ENCODE peak calls at places on chromosomes 3 and 15, in eight cellular contexts. One of them, this sample, is unnamed.
A peak's percentile ranks its signal among the peaks of the same experiment; 100 is the strongest.

GRCh38 chr3:21256932-21257331 is 494.1 kb downstream of the ZNF385D start:
- DNase-seq in upper lobe of right lung: no peak
- DNase-seq in activated naive CD4-positive, alpha-beta T cell: no peak
- DNase-seq in activated CD4-positive, alpha-beta T cell treated with anti-CD3 and anti-CD28 coated beads, Interleukin-2, amount 10 ng/mL, durations not matched to agents 7 days and 5 days: no peak
- DNase-seq in cardiac muscle cell: peak; percentile 29
- DNase-seq in Right ventricle myocardium superior: no peak
- DNase-seq in A549: no peak
- DNase-seq in DMS 273 treated with DMSO at 0.1 percent for 48 hours: no peak
- DNase-seq in this sample: peak; percentile 23

GRCh38 chr3:111932962-111933361 is 45.9 kb upstream of the ABHD10 start:
- DNase-seq in upper lobe of right lung: no peak
- DNase-seq in activated naive CD4-positive, alpha-beta T cell: no peak
- DNase-seq in activated CD4-positive, alpha-beta T cell treated with anti-CD3 and anti-CD28 coated beads, Interleukin-2, amount 10 ng/mL, durations not matched to agents 7 days and 5 days: no peak
- DNase-seq in cardiac muscle cell: no peak
- DNase-seq in Right ventricle myocardium superior: no peak
- DNase-seq in A549: no peak
- DNase-seq in DMS 273 treated with DMSO at 0.1 percent for 48 hours: no peak
- DNase-seq in this sample: no peak

GRCh38 chr3:25527796-25528195 is 99.7 kb downstream of the RARB start:
- DNase-seq in upper lobe of right lung: no peak
- DNase-seq in activated naive CD4-positive, alpha-beta T cell: no peak
- DNase-seq in activated CD4-positive, alpha-beta T cell treated with anti-CD3 and anti-CD28 coated beads, Interleukin-2, amount 10 ng/mL, durations not matched to agents 7 days and 5 days: no peak
- DNase-seq in cardiac muscle cell: no peak
- DNase-seq in Right ventricle myocardium superior: no peak
- DNase-seq in A549: no peak
- DNase-seq in DMS 273 treated with DMSO at 0.1 percent for 48 hours: no peak
- DNase-seq in this sample: no peak

GRCh38 chr3:122299872-122300460 is 25.1 kb upstream of the CSTA start:
- DNase-seq in upper lobe of right lung: no peak
- DNase-seq in activated naive CD4-positive, alpha-beta T cell: no peak
- DNase-seq in activated CD4-positive, alpha-beta T cell treated with anti-CD3 and anti-CD28 coated beads, Interleukin-2, amount 10 ng/mL, durations not matched to agents 7 days and 5 days: peak; percentile 61
- DNase-seq in cardiac muscle cell: peak; percentile 27
- DNase-seq in Right ventricle myocardium superior: no peak
- DNase-seq in A549: peak; percentile 52
- DNase-seq in DMS 273 treated with DMSO at 0.1 percent for 48 hours: peak; percentile 4
- DNase-seq in this sample: no peak

GRCh38 chr3:177211503-177212277 is 14.4 kb upstream of the TBL1XR1 start:
- DNase-seq in upper lobe of right lung: no peak
- DNase-seq in activated naive CD4-positive, alpha-beta T cell: no peak
- DNase-seq in activated CD4-positive, alpha-beta T cell treated with anti-CD3 and anti-CD28 coated beads, Interleukin-2, amount 10 ng/mL, durations not matched to agents 7 days and 5 days: no peak
- DNase-seq in cardiac muscle cell: no peak
- DNase-seq in Right ventricle myocardium superior: no peak
- DNase-seq in A549: peak; percentile 74
- DNase-seq in DMS 273 treated with DMSO at 0.1 percent for 48 hours: no peak
- DNase-seq in this sample: no peak

GRCh38 chr15:29133321-29133720 is 136.3 kb downstream of the NSMCE3 start:
- DNase-seq in upper lobe of right lung: peak; percentile 37
- DNase-seq in activated naive CD4-positive, alpha-beta T cell: no peak
- DNase-seq in activated CD4-positive, alpha-beta T cell treated with anti-CD3 and anti-CD28 coated beads, Interleukin-2, amount 10 ng/mL, durations not matched to agents 7 days and 5 days: no peak
- DNase-seq in cardiac muscle cell: no peak
- DNase-seq in Right ventricle myocardium superior: peak; percentile 30
- DNase-seq in A549: no peak
- DNase-seq in DMS 273 treated with DMSO at 0.1 percent for 48 hours: no peak
- DNase-seq in this sample: no peak

GRCh38 chr3:154656496-154656895 is 226.5 kb upstream of the GPR149 start:
- DNase-seq in upper lobe of right lung: no peak
- DNase-seq in activated naive CD4-positive, alpha-beta T cell: no peak
- DNase-seq in activated CD4-positive, alpha-beta T cell treated with anti-CD3 and anti-CD28 coated beads, Interleukin-2, amount 10 ng/mL, durations not matched to agents 7 days and 5 days: no peak
- DNase-seq in cardiac muscle cell: no peak
- DNase-seq in Right ventricle myocardium superior: no peak
- DNase-seq in A549: no peak
- DNase-seq in DMS 273 treated with DMSO at 0.1 percent for 48 hours: no peak
- DNase-seq in this sample: no peak

GRCh38 chr3:20739814-20740213 is 553.8 kb upstream of the SGO1 start:
- DNase-seq in upper lobe of right lung: no peak
- DNase-seq in activated naive CD4-positive, alpha-beta T cell: no peak
- DNase-seq in activated CD4-positive, alpha-beta T cell treated with anti-CD3 and anti-CD28 coated beads, Interleukin-2, amount 10 ng/mL, durations not matched to agents 7 days and 5 days: no peak
- DNase-seq in cardiac muscle cell: peak; percentile 19
- DNase-seq in Right ventricle myocardium superior: no peak
- DNase-seq in A549: no peak
- DNase-seq in DMS 273 treated with DMSO at 0.1 percent for 48 hours: no peak
- DNase-seq in this sample: no peak

GRCh38 chr15:31871887-31872281 is 158.4 kb upstream of the CHRNA7 start:
- DNase-seq in upper lobe of right lung: no peak
- DNase-seq in activated naive CD4-positive, alpha-beta T cell: no peak
- DNase-seq in activated CD4-positive, alpha-beta T cell treated with anti-CD3 and anti-CD28 coated beads, Interleukin-2, amount 10 ng/mL, durations not matched to agents 7 days and 5 days: no peak
- DNase-seq in cardiac muscle cell: no peak
- DNase-seq in Right ventricle myocardium superior: no peak
- DNase-seq in A549: no peak
- DNase-seq in DMS 273 treated with DMSO at 0.1 percent for 48 hours: no peak
- DNase-seq in this sample: no peak

This sample was measured in foreskin keratinocyte.